ENCODE peak calls at places on chromosomes 13 and 19, in six cellular contexts. D, P, Z, W, Q and M are unnamed samples.

GRCh38 chr19:14570864-14571527 is 870 bp downstream of the NDUFB7 start:
- DNase-seq in W (no peak), Q (no peak), P (no peak), Z (no peak), D (no peak), M (no peak)

GRCh38 chr13:28854657-28855056 is 34.5 kb downstream of the MTUS2 start:
- DNase-seq in Z (no peak), Q (peak), W (no peak), P (no peak), D (peak), M (peak)

GRCh38 chr13:19601749-19602725 is 31.4 kb upstream of the MPHOSPH8 start:
- DNase-seq in D (peak), Z (peak), W (no peak), P (peak), Q (peak), M (peak)

GRCh38 chr19:2266183-2266993 is 10.2 kb upstream of the JSRP1 start:
- DNase-seq in P (no peak), D (peak), W (peak), Q (peak), Z (peak), M (no peak)

GRCh38 chr19:8552810-8553209 is 24.4 kb downstream of the MYO1F start:
- DNase-seq in P (peak), D (peak), W (no peak), Q (peak), Z (peak), M (peak)

GRCh38 chr13:52461265-52461664 is 6.0 kb downstream of the CKAP2 start:
- DNase-seq in D (no peak), Q (no peak), P (no peak), Z (no peak), W (no peak), M (no peak)

GRCh38 chr13:25292301-25292700 is 5.0 kb upstream of the MTMR6 start:
- DNase-seq in W (no peak), Z (no peak), P (no peak), D (no peak), Q (peak), M (peak)

GRCh38 chr13:88896466-88896865 is 1225.3 kb downstream of the SLITRK5 start:
- DNase-seq in Q (no peak), P (no peak), W (no peak), Z (no peak), D (no peak), M (no peak)

GRCh38 chr13:112320303-112320702 is 55.9 kb upstream of the SPACA7 start:
- DNase-seq in D (no peak), P (no peak), W (no peak), Q (no peak), Z (no peak), M (no peak)

GRCh38 chr19:11268783-11269267 is 6.5 kb upstream of the DOCK6 start:
- DNase-seq in Q (peak), Z (peak), W (no peak), P (no peak), D (no peak), M (no peak)

DNA sequence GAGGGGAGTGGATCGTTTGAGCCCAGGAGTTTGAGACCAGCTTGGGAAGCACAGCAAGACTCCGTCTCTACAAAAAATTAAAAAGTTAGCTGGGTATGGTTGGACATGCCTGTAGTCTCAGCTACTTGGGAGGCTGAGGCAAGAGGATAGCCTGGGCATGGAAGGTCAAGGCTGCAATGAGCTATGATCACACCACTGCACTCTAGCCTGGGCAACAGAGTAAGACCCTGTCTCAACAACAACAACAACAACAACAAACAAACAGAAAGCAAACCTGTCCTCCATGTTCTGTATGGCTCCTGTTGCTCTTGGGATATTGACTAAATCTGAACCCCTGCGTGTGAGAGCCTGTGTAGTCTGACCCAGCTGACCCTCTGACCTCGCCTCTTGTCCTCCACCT is 14.9 kb downstream of the CEBPA start:
- DNase-seq in W (no peak), Q (no peak), D (no peak), Z (no peak), P (no peak), M (no peak)
- TF ChIP-seq CREB1 in W (no peak), Q (no peak), D (no peak), Z (no peak), P (no peak), M (no peak)

DNA sequence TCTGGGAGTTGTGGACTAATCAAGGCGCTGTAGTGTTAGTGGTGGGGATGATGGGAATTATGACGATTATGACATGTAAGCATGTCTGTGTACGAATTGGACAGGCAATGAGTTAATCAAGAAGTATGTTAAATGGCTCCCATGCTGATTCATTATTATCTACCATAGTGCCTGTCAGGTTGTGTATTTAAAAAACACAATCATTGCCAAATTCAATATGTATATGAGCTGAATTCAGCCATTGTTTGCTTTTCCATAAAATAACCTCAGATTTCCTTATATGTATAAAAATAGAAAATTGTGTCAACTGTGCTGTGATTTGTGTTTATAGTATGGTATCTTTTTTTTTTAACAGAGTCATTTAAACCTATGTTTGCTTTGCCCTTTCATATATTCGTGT is 37.1 kb downstream of the PCCA start:
- DNase-seq in Q (no peak), D (no peak), P (no peak), W (no peak), Z (no peak), M (no peak)
- TF ChIP-seq CREB1 in Q (no peak), D (no peak), P (no peak), W (no peak), Z (no peak), M (no peak)

DNA sequence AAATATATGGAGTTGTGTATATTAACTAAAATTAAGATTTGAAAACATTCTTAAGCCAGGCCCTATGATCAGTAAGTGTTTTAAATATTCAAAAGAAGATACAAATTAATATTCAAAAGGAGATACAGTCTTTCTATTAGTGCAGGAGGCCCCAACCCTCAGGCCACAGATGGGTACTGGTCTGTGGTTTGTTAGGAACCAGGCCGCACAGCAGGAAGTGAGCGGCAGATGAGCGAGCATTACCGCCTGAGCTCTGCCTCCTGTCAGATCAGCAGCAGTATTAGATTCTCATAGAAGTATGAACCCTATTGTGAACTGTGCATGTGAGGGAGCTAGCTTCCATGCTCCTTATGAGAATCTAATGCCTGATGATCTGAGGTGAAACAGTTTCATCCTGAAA is 232.9 kb downstream of the FOXO1 start:
- DNase-seq in P (no peak), Q (no peak), Z (no peak), D (no peak), W (no peak), M (no peak)
- TF ChIP-seq CREB1 in P (no peak), Q (no peak), Z (no peak), D (no peak), W (no peak), M (no peak)

GRCh38 chr19:325937-326565 is 18.5 kb downstream of the MIER2 start:
- DNase-seq in D (no peak), P (no peak), Z (no peak), Q (no peak), W (no peak), M (no peak)

GRCh38 chr19:325173-325936 is 19.2 kb downstream of the MIER2 start:
- DNase-seq in Q (no peak), P (no peak), Z (no peak), D (no peak), W (no peak), M (no peak)

GRCh38 chr19:324716-325115 is 19.9 kb downstream of the MIER2 start:
- DNase-seq in Q (no peak), Z (no peak), W (no peak), D (no peak), P (no peak), M (no peak)

GRCh38 chr19:318509-318774 is 26.2 kb downstream of the MIER2 start:
- DNase-seq in D (no peak), Q (no peak), P (no peak), W (no peak), Z (no peak), M (no peak)

DNA sequence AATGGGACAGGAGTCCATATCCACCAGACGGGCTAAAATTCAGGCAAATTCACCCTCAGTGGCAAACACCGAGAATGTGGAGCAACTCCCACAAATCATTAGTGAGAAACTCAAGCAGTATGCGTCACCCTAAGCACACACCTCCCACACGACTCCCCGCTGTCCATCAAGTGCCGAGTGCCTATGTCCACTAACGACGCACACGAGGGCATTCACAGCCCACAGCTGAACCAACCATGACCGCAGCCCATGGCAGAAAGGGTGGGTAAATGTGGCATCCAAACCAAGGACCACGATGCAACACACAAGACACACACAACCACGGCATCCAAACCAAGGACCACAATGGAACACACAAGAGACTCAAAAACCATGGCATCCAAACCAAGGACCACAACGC is 22.0 kb downstream of the MIER2 start:
- DNase-seq in Z (no peak), D (no peak), W (no peak), Q (no peak), P (no peak), M (no peak)
- TF ChIP-seq CREB1 in Z (no peak), D (no peak), W (no peak), Q (no peak), P (no peak), M (no peak)

GRCh38 chr19:38959618-38960017 is 15.9 kb downstream of the FBXO17 start:
- DNase-seq in W (no peak), D (no peak), Q (no peak), P (no peak), Z (peak), M (no peak)
- TF ChIP-seq CREB1 in W (no peak), D (no peak), Q (no peak), P (no peak), Z (no peak), M (no peak)

GRCh38 chr13:60611523-60611922 is 214.5 kb downstream of the TDRD3 start:
- DNase-seq in W (no peak), D (no peak), Z (no peak), P (no peak), Q (no peak), M (no peak)

GRCh38 chr13:60613080-60613479 is 216.1 kb downstream of the TDRD3 start:
- DNase-seq in D (no peak), W (no peak), Z (no peak), Q (no peak), P (no peak), M (no peak)

GRCh38 chr13:60617863-60618733 is 221.1 kb downstream of the TDRD3 start:
- DNase-seq in Z (peak), D (peak), Q (no peak), P (peak), W (no peak), M (peak)

DNA sequence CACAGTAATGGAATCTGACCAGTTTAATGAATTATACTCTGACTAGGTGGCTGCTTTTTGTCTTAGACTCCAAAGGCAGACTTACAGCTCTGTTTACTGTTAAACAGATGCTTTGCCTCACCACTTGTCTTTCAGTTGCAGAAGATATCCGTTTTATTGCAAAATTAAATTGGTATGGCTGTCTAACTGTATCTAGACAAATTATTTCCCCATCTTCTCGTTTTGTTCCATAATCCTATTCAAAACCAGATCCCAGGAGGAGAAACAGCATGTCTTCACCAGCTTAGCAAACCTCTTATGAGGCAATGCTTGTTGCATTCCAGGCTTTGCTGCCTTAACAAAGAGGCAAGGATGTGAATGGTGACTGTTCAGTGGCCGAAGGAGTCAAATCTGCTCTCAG is 215.6 kb downstream of the TDRD3 start:
- DNase-seq in Z (no peak), D (no peak), W (no peak), Q (no peak), P (no peak), M (no peak)
- TF ChIP-seq CREB1 in Z (no peak), D (no peak), W (no peak), Q (no peak), P (no peak), M (no peak)

GRCh38 chr13:47233734-47234133 is 336.9 kb upstream of the HTR2A start:
- DNase-seq in Z (no peak), Q (no peak), W (no peak), D (no peak), P (no peak), M (no peak)
- TF ChIP-seq CREB1 in Z (no peak), Q (no peak), W (no peak), D (no peak), P (no peak), M (no peak)